ENCODE peak calls at places on chromosomes 11 and 22, in nine cellular contexts. V, C, A, E, B, L, N, S and Y are unnamed samples. For H3K4me1, the result is how much of the 10 kb centered on the place peaks cover.

GRCh38 chr11:2982214-2982613 is 9.9 kb downstream of the NAP1L4 start:
- DNase-seq in V (no peak), L (no peak), S (no peak), E (no peak), B (no peak), C (peak), A (no peak), N (no peak), Y (no peak)

GRCh38 chr11:95154514-95154913 is 64.9 kb downstream of the ENDOD1 start:
- DNase-seq in B (peak), N (peak), C (peak), V (no peak), E (peak), A (no peak), S (peak), L (peak), Y (peak)

GRCh38 chr22:40332319-40332781 is 13.9 kb upstream of the ADSL start:
- DNase-seq in B (peak), V (no peak), S (no peak), C (peak), A (no peak), N (no peak), E (no peak), L (no peak), Y (peak)

GRCh38 chr22:40637181-40638150 is 947 bp upstream of the MRTFA start:
- DNase-seq in B (no peak), S (no peak), L (peak), V (no peak), N (no peak), E (no peak), C (no peak), A (peak), Y (peak)

GRCh38 chr22:36197065-36197440 is 4.6 kb downstream of the APOL4 start:
- DNase-seq in B (peak), S (no peak), C (peak), E (peak), A (peak), N (no peak), L (no peak), V (no peak), Y (peak)

GRCh38 chr11:17699157-17700114 is 19.9 kb upstream of the MYOD1 start:
- DNase-seq in B (peak), E (no peak), A (peak), N (no peak), V (no peak), S (no peak), C (no peak), L (no peak), Y (no peak)

GRCh38 chr22:47251911-47252310 is 489.5 kb downstream of the TBC1D22A start:
- DNase-seq in N (no peak), B (no peak), L (no peak), C (no peak), A (no peak), S (no peak), V (no peak), E (no peak), Y (no peak)

GRCh38 chr11:23732026-23732425 is 764.8 kb upstream of the LUZP2 start:
- DNase-seq in V (no peak), L (no peak), S (no peak), C (peak), N (no peak), A (no peak), E (no peak), B (peak), Y (peak)

GRCh38 chr11:6627762-6628241 is 8.6 kb upstream of the TPP1 start:
- DNase-seq in V (no peak), A (no peak), S (no peak), C (no peak), N (no peak), E (no peak), L (no peak), B (no peak), Y (no peak)

GRCh38 chr11:129992161-129992944 is 10.3 kb downstream of the PRDM10 start:
- DNase-seq in E (no peak), B (peak), S (peak), V (no peak), L (peak), C (peak), A (no peak), N (peak), Y (no peak)

GRCh38 chr11:119056397-119056999 is 507 bp downstream of the HYOU1 start:
- DNase-seq in V (peak), N (no peak), L (peak), A (no peak), B (peak), C (no peak), E (peak), S (peak), Y (peak)

GRCh38 chr22:20779813-20780148 is 5.9 kb downstream of the SERPIND1 start:
- DNase-seq in V (no peak), B (peak), C (peak), E (no peak), S (no peak), N (no peak), A (no peak), L (no peak), Y (no peak)

GRCh38 chr11:129312741-129313587 is 62.7 kb upstream of the BARX2 start:
- DNase-seq in B (peak), N (no peak), A (no peak), V (no peak), L (no peak), E (no peak), C (peak), S (no peak), Y (no peak)

GRCh38 chr11:73310661-73311393 is 2.8 kb downstream of the ARHGEF17 start:
- DNase-seq in L (no peak), A (no peak), C (no peak), V (no peak), B (no peak), S (no peak), E (no peak), N (no peak), Y (no peak)

GRCh38 chr11:73308963-73309960 is 1.2 kb downstream of the ARHGEF17 start:
- DNase-seq in A (peak), E (peak), C (peak), L (no peak), V (peak), B (peak), N (peak), S (peak), Y (peak)

GRCh38 chr11:73308003-73308962 is at the start of gene ARHGEF17:
- DNase-seq in E (peak), B (peak), A (peak), C (peak), S (peak), L (peak), V (peak), N (peak), Y (peak)

GRCh38 chr11:73311394-73311869 is 3.4 kb downstream of the ARHGEF17 start:
- DNase-seq in S (no peak), L (no peak), A (no peak), B (no peak), V (no peak), N (no peak), E (no peak), C (no peak), Y (no peak)

DNA sequence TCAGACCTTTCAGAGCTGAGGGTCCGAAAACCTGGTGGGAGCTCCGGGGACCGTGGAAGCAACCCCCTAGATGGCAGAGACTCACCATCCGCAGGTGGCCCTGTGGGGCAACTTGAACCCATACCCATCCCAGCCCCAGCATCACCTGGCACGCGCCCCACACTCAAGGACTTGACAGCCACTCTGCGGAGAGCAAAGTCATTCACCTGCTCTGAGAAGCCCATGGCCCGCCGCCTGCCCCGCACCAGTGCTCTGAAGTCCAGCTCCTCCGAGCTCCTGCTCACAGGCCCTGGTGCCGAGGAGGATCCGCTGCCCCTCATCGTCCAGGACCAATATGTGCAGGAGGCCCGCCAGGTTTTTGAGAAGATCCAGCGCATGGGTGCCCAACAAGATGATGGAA is 2.0 kb downstream of the ARHGEF17 start:
- DNase-seq in A (no peak), E (no peak), B (no peak), L (no peak), N (no peak), S (peak), C (no peak), V (no peak), Y (no peak)
- H3K4me1 ChIP-seq in A (under half), E (under half), B (under half), L (under half), N (under half), S (under half), C (under half), V (half or more), Y (half or more)

DNA sequence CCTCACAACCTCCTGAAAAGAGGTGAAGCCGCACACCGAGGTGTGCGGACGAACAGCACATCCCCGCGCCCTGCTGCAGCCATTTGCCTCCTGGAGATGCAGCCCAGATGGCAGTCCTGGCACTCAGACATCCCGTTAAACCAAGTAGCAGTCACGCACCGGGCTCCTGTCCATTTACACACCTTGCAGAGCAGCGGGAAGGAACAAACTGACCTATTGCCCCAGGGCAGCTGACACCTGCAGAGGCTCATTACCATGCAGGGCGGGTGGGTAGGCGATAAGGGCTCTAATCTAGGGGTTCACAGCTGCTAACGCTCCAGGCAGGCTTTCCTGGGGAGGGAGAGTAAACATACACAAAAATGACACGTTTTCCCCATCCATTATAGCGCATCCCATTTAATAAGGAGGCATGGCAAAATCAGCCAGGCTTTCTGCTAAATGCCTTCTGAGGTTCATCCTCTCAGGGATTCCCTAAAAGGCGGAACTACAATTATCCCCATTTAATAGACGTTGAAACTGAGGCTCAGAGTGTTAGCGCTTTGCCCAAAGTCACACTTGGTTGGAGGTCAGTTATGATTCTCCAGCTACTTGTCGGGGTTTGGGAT is 788 bp upstream of the EHBP1L1 start:
- DNase-seq in C (peak), A (no peak), B (no peak), E (no peak), N (no peak), S (no peak), V (no peak), L (no peak), Y (peak)
- H3K4me3 ChIP-seq in C (peak), A (peak), B (peak), E (peak), N (peak), S (peak), V (peak), L (peak), Y (peak)

GRCh38 chr22:38313384-38313955 is 3.8 kb downstream of the CSNK1E start:
- DNase-seq in N (no peak), E (peak), S (no peak), L (peak), B (peak), V (peak), C (peak), A (peak), Y (peak)
- H3K4me1 ChIP-seq in N (under half), E (under half), S (under half), L (under half), B (half or more), V (half or more), C (half or more), A (half or more), Y (half or more)

GRCh38 chr11:104917259-104918112 is 19.2 kb upstream of the CASP12 start:
- DNase-seq in N (no peak), C (no peak), E (no peak), S (no peak), L (no peak), A (no peak), V (no peak), B (no peak), Y (no peak)
- H3K4me3 ChIP-seq in N (peak), C (peak), E (peak), S (peak), L (peak), A (peak), V (peak), B (peak), Y (peak)

GRCh38 chr22:17379939-17380710 is 10.9 kb downstream of the CECR2 start:
- DNase-seq in C (no peak), V (no peak), A (no peak), N (no peak), S (no peak), E (no peak), B (no peak), L (no peak), Y (no peak)

GRCh38 chr22:17373839-17374238 is 4.6 kb downstream of the CECR2 start:
- DNase-seq in A (no peak), E (no peak), V (no peak), L (no peak), C (no peak), B (no peak), N (no peak), S (no peak), Y (no peak)

GRCh38 chr22:17380711-17381087 is 11.4 kb downstream of the CECR2 start:
- DNase-seq in V (no peak), E (no peak), A (no peak), S (no peak), C (no peak), L (no peak), B (no peak), N (no peak), Y (no peak)

GRCh38 chr22:17375914-17376614 is 6.8 kb downstream of the CECR2 start:
- DNase-seq in B (no peak), L (no peak), A (no peak), V (no peak), E (no peak), N (no peak), S (no peak), C (no peak), Y (no peak)

GRCh38 chr22:17376950-17377349 is 7.7 kb downstream of the CECR2 start:
- DNase-seq in N (no peak), E (no peak), C (no peak), S (no peak), B (no peak), V (no peak), L (no peak), A (no peak), Y (no peak)
- H3K4me1 ChIP-seq in N (under half), E (under half), C (under half), S (under half), B (under half), V (under half), L (under half), A (half or more), Y (under half)

GRCh38 chr11:111870113-111870512 is 1.3 kb downstream of the ALG9 start:
- DNase-seq in N (no peak), E (no peak), C (no peak), A (no peak), S (no peak), L (no peak), B (no peak), V (no peak), Y (no peak)
- H3K4me3 ChIP-seq in N (peak), E (no peak), C (peak), A (peak), S (peak), L (no peak), B (no peak), V (peak), Y (peak)

GRCh38 chr22:28977050-28977449 is 84.6 kb downstream of the C22orf31 start:
- DNase-seq in E (no peak), L (no peak), V (no peak), S (no peak), N (no peak), B (no peak), C (no peak), A (no peak), Y (no peak)
- H3K4me1 ChIP-seq in E (under half), L (under half), V (under half), S (under half), N (under half), B (under half), C (under half), A (under half), Y (half or more)

GRCh38 chr22:50082961-50083461 is 2.2 kb downstream of the MLC1 start:
- DNase-seq in V (no peak), L (no peak), S (no peak), E (no peak), A (no peak), B (no peak), C (no peak), N (no peak), Y (no peak)
- H3K4me3 ChIP-seq in V (no peak), L (no peak), S (peak), E (no peak), A (no peak), B (no peak), C (no peak), N (no peak), Y (no peak)

GRCh38 chr11:63666874-63667273 is 4.3 kb downstream of the ATL3 start:
- DNase-seq in V (no peak), L (no peak), E (no peak), A (no peak), B (peak), S (no peak), N (no peak), C (peak), Y (peak)

GRCh38 chr11:63668396-63668795 is 2.8 kb downstream of the ATL3 start:
- DNase-seq in S (no peak), L (no peak), C (no peak), B (no peak), E (no peak), V (no peak), A (no peak), N (no peak), Y (no peak)

GRCh38 chr11:63670077-63670737 is 969 bp downstream of the ATL3 start:
- DNase-seq in E (no peak), N (no peak), C (peak), A (no peak), L (no peak), S (no peak), B (peak), V (no peak), Y (peak)

GRCh38 chr11:63670738-63671321 is 346 bp downstream of the ATL3 start:
- DNase-seq in N (peak), A (peak), S (peak), B (no peak), L (peak), C (no peak), E (peak), V (peak), Y (peak)

DNA sequence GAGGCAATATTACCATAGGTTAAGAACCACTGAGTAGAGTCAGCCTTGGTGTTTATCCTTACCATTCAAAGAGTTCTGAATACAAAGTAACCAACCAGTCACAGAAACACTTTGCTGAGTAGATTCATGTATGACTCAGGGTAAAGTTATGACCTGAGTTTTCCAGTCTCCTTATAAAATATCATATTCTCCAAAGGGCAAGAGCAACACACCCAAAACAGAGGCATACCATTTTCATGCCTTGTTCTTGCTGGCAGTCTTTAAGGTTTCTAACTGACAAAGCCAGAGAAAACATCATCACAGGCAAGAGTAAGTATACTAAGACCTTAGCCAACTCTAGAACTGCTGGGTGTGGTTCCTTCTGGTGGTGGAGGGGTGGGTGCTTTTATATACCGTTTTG is 3.2 kb downstream of the ATL3 start:
- DNase-seq in C (peak), S (no peak), B (peak), L (no peak), A (no peak), E (no peak), N (no peak), V (no peak), Y (peak)
- H3K4me1 ChIP-seq in C (under half), S (under half), B (under half), L (under half), A (half or more), E (under half), N (under half), V (under half), Y (half or more)

GRCh38 chr11:70824590-70825300 is 426.4 kb downstream of the CTTN start:
- DNase-seq in N (no peak), V (no peak), A (no peak), S (no peak), L (no peak), E (no peak), B (no peak), C (no peak), Y (no peak)
- H3K4me3 ChIP-seq in N (no peak), V (no peak), A (no peak), S (no peak), L (no peak), E (no peak), B (no peak), C (no peak), Y (no peak)